ENCODE peak calls at places on chromosomes 13 and 19, in eight cellular contexts. R, I, X, G, A, E, J and N are unnamed samples.

GRCh38 chr19:6125571-6125989 is 9.9 kb upstream of the ACSBG2 start:
- DNase-seq in R (peak), I (peak), X (peak), G (no peak), A (peak), E (peak), J (peak), N (peak)

GRCh38 chr13:65592757-65593156 is 1637.4 kb downstream of the PCDH9 start:
- DNase-seq in R (peak), I (no peak), X (no peak), G (no peak), A (no peak), E (no peak), J (no peak), N (no peak)

GRCh38 chr19:47762615-47763308 is 15.7 kb upstream of the SELENOW start:
- DNase-seq in R (peak), I (no peak), X (no peak), G (no peak), A (no peak), E (no peak), J (no peak), N (no peak)

GRCh38 chr19:42206871-42207755 is 10.4 kb downstream of the DEDD2 start:
- DNase-seq in R (no peak), I (no peak), X (no peak), G (no peak), A (no peak), E (no peak), J (no peak), N (no peak)

GRCh38 chr13:95100525-95101121 is 200.6 kb downstream of the ABCC4 start:
- DNase-seq in R (no peak), I (no peak), X (no peak), G (no peak), A (no peak), E (no peak), J (no peak), N (no peak)

GRCh38 chr13:55538424-55538823 is 1602.3 kb upstream of the PRR20A start:
- DNase-seq in R (no peak), I (no peak), X (no peak), G (no peak), A (no peak), E (no peak), J (no peak), N (no peak)

GRCh38 chr19:21568816-21569496 is 63.6 kb downstream of the ZNF429 start:
- DNase-seq in R (peak), I (peak), X (peak), G (peak), A (peak), E (peak), J (peak), N (peak)

GRCh38 chr13:109148243-109148642 is 518.8 kb downstream of the MYO16 start:
- DNase-seq in R (peak), I (no peak), X (no peak), G (no peak), A (no peak), E (no peak), J (no peak), N (no peak)

GRCh38 chr19:54548806-54549205 is 24.8 kb upstream of the LILRA2 start:
- DNase-seq in R (no peak), I (no peak), X (no peak), G (peak), A (no peak), E (no peak), J (no peak), N (no peak)

GRCh38 chr13:32048816-32049215 is 17.2 kb downstream of the FRY start:
- DNase-seq in R (no peak), I (no peak), X (no peak), G (no peak), A (no peak), E (no peak), J (no peak), N (no peak)

GRCh38 chr13:109998808-109999528 is 212.6 kb upstream of the IRS2 start:
- DNase-seq in R (peak), I (no peak), X (no peak), G (no peak), A (no peak), E (no peak), J (no peak), N (no peak)

GRCh38 chr13:75790198-75790970 is 154.3 kb downstream of the LMO7 start:
- DNase-seq in R (no peak), I (no peak), X (no peak), G (no peak), A (no peak), E (no peak), J (no peak), N (no peak)

GRCh38 chr13:87777395-87777794 is 106.2 kb downstream of the SLITRK5 start:
- DNase-seq in R (no peak), I (no peak), X (no peak), G (no peak), A (no peak), E (no peak), J (no peak), N (no peak)

GRCh38 chr19:13619203-13619632 is 112.9 kb upstream of the CACNA1A start:
- DNase-seq in R (peak), I (no peak), X (no peak), G (no peak), A (no peak), E (no peak), J (no peak), N (no peak)

GRCh38 chr13:113877149-113877990 is 13.5 kb upstream of the GAS6 start:
- DNase-seq in R (no peak), I (no peak), X (no peak), G (peak), A (no peak), E (no peak), J (no peak), N (no peak)

GRCh38 chr19:49142866-49143335 is 12.3 kb downstream of the HRC start:
- DNase-seq in R (peak), I (no peak), X (peak), G (no peak), A (no peak), E (peak), J (peak), N (peak)

GRCh38 chr19:49954092-49954825 is 6.7 kb downstream of the SIGLEC11 start:
- DNase-seq in R (peak), I (no peak), X (no peak), G (no peak), A (no peak), E (no peak), J (peak), N (no peak)

GRCh38 chr19:47272448-47273312 is 2.0 kb upstream of the INAFM1 start:
- DNase-seq in R (no peak), I (no peak), X (peak), G (peak), A (no peak), E (peak), J (peak), N (no peak)

GRCh38 chr19:49640113-49640898 is at the start of gene RRAS:
- DNase-seq in R (peak), I (peak), X (peak), G (peak), A (peak), E (peak), J (peak), N (peak)

GRCh38 chr13:109938255-109938936 is 152.0 kb upstream of the IRS2 start:
- DNase-seq in R (peak), I (no peak), X (no peak), G (peak), A (no peak), E (no peak), J (no peak), N (no peak)

GRCh38 chr19:31253816-31254551 is 95.3 kb downstream of the TSHZ3 start:
- DNase-seq in R (peak), I (no peak), X (no peak), G (no peak), A (no peak), E (no peak), J (no peak), N (no peak)

GRCh38 chr13:48873598-48873997 is 102.1 kb upstream of the FNDC3A start:
- DNase-seq in R (peak), I (no peak), X (no peak), G (no peak), A (no peak), E (no peak), J (no peak), N (no peak)

GRCh38 chr19:48646192-48646911 is 365 bp upstream of the CA11 start:
- DNase-seq in R (peak), I (peak), X (peak), G (no peak), A (peak), E (peak), J (peak), N (peak)

DNA sequence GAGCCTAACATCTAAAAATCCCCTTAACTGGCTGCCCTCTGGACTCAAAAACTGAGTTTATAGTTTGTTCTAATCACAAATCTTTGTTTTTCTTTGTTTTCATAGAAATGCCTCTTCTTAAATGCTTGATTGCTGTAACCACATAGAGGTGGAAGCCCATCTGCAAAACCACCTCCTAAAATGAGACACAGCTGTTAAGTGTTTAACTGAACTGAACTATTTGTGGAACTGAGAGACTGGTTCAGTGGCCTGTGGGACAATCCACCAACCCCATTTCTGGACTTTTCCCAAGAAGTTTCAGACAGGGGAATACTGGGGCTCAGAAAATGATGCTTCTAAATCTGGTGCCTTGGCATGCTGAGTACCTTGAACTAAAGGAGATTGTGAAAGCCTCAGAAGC is 50.9 kb upstream of the TM9SF2 start:
- DNase-seq in R (no peak), I (no peak), X (no peak), G (no peak), A (no peak), E (no peak), J (no peak), N (no peak)
- H3K27ac ChIP-seq in R (no peak), I (no peak), X (no peak), G (no peak), A (no peak), E (no peak), J (no peak), N (no peak)

GRCh38 chr19:16290692-16291091 is 33.9 kb upstream of the KLF2 start:
- DNase-seq in R (no peak), I (no peak), X (no peak), G (no peak), A (no peak), E (no peak), J (no peak), N (no peak)
- H3K27ac ChIP-seq in R (no peak), I (no peak), X (peak), G (peak), A (no peak), E (no peak), J (no peak), N (no peak)

GRCh38 chr19:45051929-45052579 is 13.2 kb downstream of the CLASRP start:
- DNase-seq in R (no peak), I (no peak), X (no peak), G (no peak), A (no peak), E (no peak), J (no peak), N (no peak)

GRCh38 chr19:45058622-45059159 is 17.6 kb downstream of the ZNF296 start:
- DNase-seq in R (no peak), I (no peak), X (no peak), G (no peak), A (no peak), E (no peak), J (no peak), N (no peak)

GRCh38 chr19:45059258-45059965 is 16.9 kb downstream of the ZNF296 start:
- DNase-seq in R (peak), I (peak), X (no peak), G (peak), A (peak), E (peak), J (peak), N (peak)

GRCh38 chr19:45057444-45057843 is 18.6 kb downstream of the CLASRP start:
- DNase-seq in R (no peak), I (no peak), X (no peak), G (no peak), A (no peak), E (no peak), J (no peak), N (no peak)

DNA sequence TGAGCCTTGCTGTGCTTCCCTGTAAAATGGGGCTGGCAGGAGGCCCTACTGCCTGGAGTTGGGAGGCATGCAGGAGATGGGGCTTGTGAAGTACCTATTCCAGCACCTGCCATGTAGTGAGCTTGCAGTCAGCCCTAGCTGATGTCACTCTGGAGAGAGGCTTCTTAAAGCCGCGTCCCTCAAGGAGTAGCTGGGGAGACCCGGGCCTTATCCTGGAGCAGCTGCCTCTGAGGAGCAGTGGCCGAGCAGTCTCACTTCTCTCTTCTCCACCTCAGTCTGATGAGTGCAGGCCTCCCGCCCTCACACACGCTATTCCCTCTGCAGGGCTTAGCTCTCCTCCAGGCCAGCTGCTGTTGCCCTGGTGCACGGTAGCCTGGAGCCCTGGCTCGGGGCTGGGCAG is 18.0 kb downstream of the CLASRP start:
- DNase-seq in R (no peak), I (no peak), X (no peak), G (no peak), A (no peak), E (no peak), J (no peak), N (no peak)
- H3K27ac ChIP-seq in R (no peak), I (no peak), X (no peak), G (no peak), A (no peak), E (no peak), J (no peak), N (no peak)

GRCh38 chr13:102779426-102780159 is 6.0 kb upstream of the TEX30 start:
- DNase-seq in R (peak), I (no peak), X (no peak), G (no peak), A (no peak), E (no peak), J (no peak), N (no peak)
- H3K27ac ChIP-seq in R (no peak), I (peak), X (no peak), G (no peak), A (peak), E (no peak), J (no peak), N (no peak)